ENCODE peak calls at places on chromosomes 4 and X, in four cellular contexts. A, Y, O and P are unnamed samples.

GRCh38 chrX:76420237-76420636 is 7.3 kb upstream of the MAGEE1 start:
- DNase-seq in A (no peak), Y (no peak), O (no peak), P (no peak)

GRCh38 chr4:11111876-11112275 is 316.8 kb downstream of the HS3ST1 start:
- DNase-seq in A (no peak), Y (no peak), O (no peak), P (no peak)

GRCh38 chr4:78778530-78778929 is 2.4 kb downstream of the BMP2K start:
- DNase-seq in A (no peak), Y (no peak), O (no peak), P (no peak)

GRCh38 chr4:59571805-59572430 is 1628.2 kb upstream of the ADGRL3 start:
- DNase-seq in A (no peak), Y (no peak), O (no peak), P (no peak)

GRCh38 chr4:105780176-105780575 is 71.6 kb downstream of the GSTCD start:
- DNase-seq in A (no peak), Y (no peak), O (no peak), P (no peak)

GRCh38 chr4:182916483-182917181 is 554 bp downstream of the DCTD start:
- DNase-seq in A (no peak), Y (no peak), O (no peak), P (peak)

GRCh38 chr4:6470502-6471302 is 1.7 kb downstream of the PPP2R2C start:
- DNase-seq in A (no peak), Y (peak), O (no peak), P (peak)

GRCh38 chr4:13984996-13985780 is 357.7 kb upstream of the BOD1L1 start:
- DNase-seq in A (no peak), Y (no peak), O (no peak), P (no peak)

GRCh38 chr4:68748181-68748981 is 67.4 kb upstream of the UGT2B10 start:
- DNase-seq in A (no peak), Y (no peak), O (no peak), P (no peak)

GRCh38 chr4:41022116-41022515 is 192.2 kb downstream of the APBB2 start:
- DNase-seq in A (no peak), Y (no peak), O (no peak), P (no peak)

GRCh38 chrX:64792598-64793337 is 183.5 kb downstream of the ZC4H2 start:
- DNase-seq in A (no peak), Y (no peak), O (no peak), P (peak)

GRCh38 chrX:129823115-129823514 is 20.6 kb downstream of the ZDHHC9 start:
- DNase-seq in A (no peak), Y (peak), O (no peak), P (peak)

GRCh38 chrX:123962006-123962485 is 540 bp downstream of the STAG2 start:
- DNase-seq in A (no peak), Y (no peak), O (no peak), P (no peak)

GRCh38 chr4:42786350-42787070 is 106.0 kb upstream of the GRXCR1 start:
- DNase-seq in A (no peak), Y (no peak), O (no peak), P (peak)

GRCh38 chrX:134604701-134605271 is 53.5 kb downstream of the PLAC1 start:
- DNase-seq in A (no peak), Y (no peak), O (no peak), P (no peak)
- TF ChIP-seq CBFB in A (no peak), Y (no peak), O (no peak), P (no peak)

DNA sequence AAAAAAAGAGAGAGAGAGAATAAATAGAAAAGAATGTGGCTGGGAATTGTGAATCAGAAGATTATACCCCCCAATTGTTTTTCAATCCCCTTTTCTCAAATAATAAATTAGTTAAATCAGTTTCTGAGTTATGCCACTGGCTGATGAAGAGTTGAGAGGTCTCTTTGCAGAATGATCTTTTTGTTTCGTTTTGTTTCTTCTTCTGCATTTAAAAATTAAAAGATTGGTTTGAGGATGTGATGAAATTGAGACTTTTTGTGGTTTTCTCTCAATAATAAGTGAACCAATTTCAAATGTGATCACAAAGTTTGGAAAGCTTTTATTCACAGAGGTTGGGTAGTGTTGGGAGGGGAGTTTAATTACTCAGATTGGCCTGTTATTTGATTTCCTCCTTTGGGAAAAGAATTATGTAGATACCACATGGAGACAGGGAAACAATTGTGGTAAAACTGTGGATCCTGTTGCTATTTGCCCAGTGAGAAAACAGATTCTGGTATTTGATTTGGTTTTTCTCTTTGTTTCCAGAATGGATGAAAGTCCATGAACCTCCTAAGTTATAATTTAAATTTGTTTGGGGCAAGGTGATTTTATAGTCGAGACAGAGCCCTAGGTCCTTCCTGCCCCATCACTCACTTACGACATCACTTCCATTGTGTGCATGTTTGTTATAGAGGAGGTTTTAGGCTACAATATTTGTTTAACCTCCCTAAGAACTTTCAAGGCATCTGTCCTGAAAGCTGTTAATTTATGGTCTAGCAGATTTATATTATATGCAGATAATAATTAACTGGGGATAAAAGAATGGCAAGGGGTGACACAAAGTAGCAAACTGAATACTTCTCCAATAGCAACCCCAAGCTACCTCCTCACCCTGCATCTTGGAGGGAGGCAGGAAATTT is 92.0 kb upstream of the BMPR1B start:
- DNase-seq in A (no peak), Y (no peak), O (no peak), P (no peak)
- TF ChIP-seq CBFB in A (no peak), Y (no peak), O (no peak), P (no peak)

GRCh38 chrX:101482296-101482695 is 3.0 kb upstream of the ARMCX4 start:
- DNase-seq in A (no peak), Y (no peak), O (no peak), P (no peak)
- TF ChIP-seq CBFB in A (no peak), Y (no peak), O (no peak), P (no peak)

DNA sequence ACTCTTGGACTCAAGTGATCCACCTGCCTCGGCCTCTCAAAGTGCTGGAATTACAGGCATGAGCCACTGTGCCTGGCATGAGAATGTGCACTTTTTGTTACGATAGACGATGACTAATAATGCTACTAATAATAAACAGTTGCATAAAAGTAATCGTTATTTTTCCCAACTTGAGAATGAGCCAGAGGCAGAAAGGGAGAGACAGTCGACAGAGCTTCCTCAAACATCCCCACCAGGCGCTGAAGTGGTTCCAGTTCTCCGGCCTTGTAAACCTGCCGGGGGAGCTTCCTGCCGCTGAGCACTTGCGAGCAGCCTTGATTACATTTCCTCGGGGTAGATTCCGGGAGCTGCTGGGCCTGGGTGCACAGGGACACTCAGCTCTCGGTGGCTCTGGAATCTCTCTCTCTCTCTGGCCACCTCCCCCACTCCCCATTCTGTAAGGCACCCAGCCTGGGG is 8.9 kb upstream of the HTRA3 start:
- DNase-seq in A (no peak), Y (no peak), O (no peak), P (no peak)
- TF ChIP-seq CBFB in A (no peak), Y (no peak), O (no peak), P (no peak)

GRCh38 chr4:184462724-184463123 is 11.6 kb downstream of the IRF2 start:
- DNase-seq in A (no peak), Y (no peak), O (peak), P (no peak)
- TF ChIP-seq CBFB in A (no peak), Y (no peak), O (no peak), P (no peak)

DNA sequence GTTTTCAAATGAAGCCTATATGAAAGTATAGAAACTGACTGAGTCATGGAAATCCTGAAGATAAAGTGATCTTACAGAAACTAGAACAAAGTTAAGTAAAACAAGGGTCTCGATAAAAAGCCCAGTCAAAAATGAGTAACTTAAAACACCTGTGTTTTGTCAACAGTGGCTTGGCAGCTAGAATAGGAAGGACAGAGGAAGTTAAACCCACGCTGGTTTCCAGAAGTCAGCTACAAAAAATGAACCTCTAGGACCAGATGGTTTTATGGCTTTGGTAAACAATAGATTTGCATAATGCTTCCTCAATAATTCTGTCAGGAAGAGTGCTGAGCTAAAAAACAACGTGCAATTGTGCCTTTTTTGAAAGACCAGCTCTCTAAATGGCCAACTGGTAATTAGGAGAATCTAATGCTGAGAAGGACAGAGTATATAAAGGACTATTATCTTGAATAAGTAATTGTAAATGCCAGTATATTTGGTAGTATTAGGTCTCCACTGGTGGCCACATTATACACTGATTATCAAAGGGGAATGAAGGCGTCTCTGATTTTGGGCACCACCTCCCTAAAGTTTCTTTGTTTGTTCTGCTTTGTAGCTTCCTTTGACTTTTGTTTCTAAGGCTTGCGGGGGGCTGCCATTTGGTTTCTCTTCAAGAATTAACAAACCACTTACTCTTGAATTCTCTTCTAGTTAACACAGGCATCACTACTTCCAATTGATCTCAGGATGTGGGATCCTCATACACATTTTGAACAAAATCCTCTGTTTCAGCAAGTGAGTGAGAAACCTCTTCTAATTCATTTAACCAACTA is 72.2 kb upstream of the PPP3CA start:
- DNase-seq in A (peak), Y (no peak), O (no peak), P (no peak)
- TF ChIP-seq CBFB in A (no peak), Y (no peak), O (no peak), P (no peak)

GRCh38 chrX:13899607-13900006 is 82.7 kb upstream of the GPM6B start:
- DNase-seq in A (no peak), Y (no peak), O (no peak), P (no peak)
- TF ChIP-seq CBFB in A (no peak), Y (no peak), O (no peak), P (no peak)

DNA sequence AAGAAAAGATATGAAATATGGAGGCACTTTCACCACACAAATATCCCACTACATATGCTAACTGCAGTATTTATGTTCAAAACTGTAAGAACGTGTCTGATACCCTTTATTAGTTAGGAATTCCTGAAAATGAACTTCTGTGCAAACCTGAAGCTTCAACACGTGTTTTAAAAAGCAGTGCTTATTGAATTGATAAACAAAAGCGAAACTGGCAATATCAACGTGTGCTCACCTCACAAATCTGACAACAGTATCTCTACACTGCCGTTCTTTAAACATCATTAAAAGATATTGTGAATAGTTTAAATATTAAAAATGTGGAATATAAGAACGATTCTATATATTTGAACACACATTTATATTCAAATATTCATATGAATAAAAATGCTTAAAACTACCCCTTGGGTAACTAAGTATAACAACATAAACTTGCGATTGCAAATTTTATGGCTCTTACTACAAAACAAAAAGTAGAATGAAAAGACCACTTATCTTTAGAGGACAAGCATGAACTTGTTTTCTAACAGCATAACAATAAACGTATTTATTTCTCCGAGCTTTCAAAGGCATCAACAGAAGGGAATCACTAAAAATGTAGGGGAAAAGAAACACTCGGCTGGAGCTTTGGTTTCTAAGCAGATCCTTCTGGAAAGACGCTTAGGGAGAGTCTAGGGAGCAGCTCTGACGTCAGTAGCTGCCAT is at the start of gene LRP2BP:
- DNase-seq in A (peak), Y (no peak), O (peak), P (no peak)
- TF ChIP-seq CBFB in A (no peak), Y (no peak), O (no peak), P (no peak)

DNA sequence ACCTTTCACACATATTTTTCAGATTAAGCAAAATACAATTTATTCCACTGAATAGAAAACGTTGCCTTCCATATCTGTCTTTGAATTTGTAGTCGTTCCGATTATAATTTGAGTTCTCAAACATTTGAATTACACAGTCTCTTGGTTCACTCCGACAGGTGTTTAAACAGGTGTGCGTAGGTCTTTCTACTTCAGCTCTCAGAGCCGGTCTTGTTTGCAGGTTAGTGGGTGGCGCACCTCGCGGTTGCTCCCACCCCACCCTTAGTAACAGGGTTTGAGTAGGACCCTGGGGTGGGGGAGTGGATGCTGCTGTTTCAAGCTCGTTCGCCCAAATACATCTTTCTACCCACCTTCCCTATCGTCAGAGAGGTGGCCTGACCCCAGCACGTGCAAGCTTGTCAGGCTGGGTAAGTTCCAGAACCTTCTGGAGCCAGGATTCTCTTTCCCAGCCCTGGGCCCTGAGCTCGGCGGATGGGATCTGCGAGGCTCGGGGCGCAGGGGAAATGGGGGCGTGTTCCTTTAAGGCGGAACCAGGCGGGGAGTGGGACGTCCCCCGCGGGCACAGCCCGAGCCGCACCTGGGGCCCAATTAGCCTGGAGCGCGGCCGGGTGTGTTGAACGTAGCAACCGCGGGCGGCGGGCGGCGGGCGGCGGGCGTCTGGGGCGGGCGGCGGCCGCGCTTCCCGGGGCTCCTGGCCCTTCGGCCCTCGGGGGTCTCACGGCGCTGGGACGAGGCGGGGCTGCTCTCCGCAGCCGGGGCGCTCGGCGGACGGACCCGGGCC is at the start of gene FAM149A:
- DNase-seq in A (no peak), Y (no peak), O (no peak), P (peak)
- TF ChIP-seq CBFB in A (no peak), Y (no peak), O (no peak), P (no peak)

GRCh38 chr4:26978387-26979071 is 117.9 kb downstream of the STIM2 start:
- DNase-seq in A (no peak), Y (no peak), O (no peak), P (no peak)
- TF ChIP-seq CBFB in A (no peak), Y (no peak), O (no peak), P (no peak)